ENCODE peak calls at places on chromosomes 6 and 20, in four cellular contexts. H, D, U and T are unnamed samples.

GRCh38 chr20:3218307-3218988 is 9.2 kb downstream of the ITPA start:
- DNase-seq in H (peak; percentile 74), D (no peak), U (peak; percentile 64), T (no peak)

GRCh38 chr6:152071843-152072242 is 264.4 kb downstream of the ESR1 start:
- DNase-seq in H (no peak), D (no peak), U (no peak), T (no peak)

GRCh38 chr6:147910254-147910653 is 401.8 kb downstream of the SAMD5 start:
- DNase-seq in H (no peak), D (no peak), U (no peak), T (no peak)

GRCh38 chr20:1888796-1889463 is 6.3 kb upstream of the SIRPA start:
- DNase-seq in H (no peak), D (no peak), U (no peak), T (peak; percentile 18)

GRCh38 chr20:48801197-48801596 is 26.6 kb downstream of the PREX1 start:
- DNase-seq in H (no peak), D (no peak), U (no peak), T (no peak)

GRCh38 chr6:658244-658643 is 1.3 kb upstream of the HUS1B start:
- DNase-seq in H (no peak), D (peak; percentile 15), U (no peak), T (peak; percentile 58)

GRCh38 chr20:53918949-53919361 is 151.4 kb downstream of the BCAS1 start:
- DNase-seq in H (no peak), D (no peak), U (no peak), T (no peak)

GRCh38 chr20:6178537-6178936 is 55.7 kb upstream of the FERMT1 start:
- DNase-seq in H (no peak), D (peak; percentile 3), U (no peak), T (peak; percentile 13)

GRCh38 chr6:89689732-89690131 is 51.2 kb upstream of the LYRM2 start:
- DNase-seq in H (peak; percentile 34), D (no peak), U (no peak), T (no peak)

GRCh38 chr20:63217706-63218105 is 1.8 kb upstream of the YTHDF1 start:
- DNase-seq in H (no peak), D (no peak), U (no peak), T (no peak)

GRCh38 chr6:163383912-163384311 is 30.6 kb upstream of the QKI start:
- DNase-seq in H (no peak), D (no peak), U (no peak), T (no peak)

GRCh38 chr6:125835221-125835744 is 44.5 kb downstream of the NCOA7 start:
- DNase-seq in H (no peak), D (no peak), U (no peak), T (peak; percentile 77)

GRCh38 chr6:54805077-54805476 is 41.5 kb upstream of the FAM83B start:
- DNase-seq in H (no peak), D (no peak), U (no peak), T (peak; percentile 72)

GRCh38 chr20:60420676-60421229 is 462.5 kb downstream of the CDH26 start:
- DNase-seq in H (no peak), D (no peak), U (no peak), T (no peak)

GRCh38 chr6:158751192-158751591 is 68.0 kb downstream of the EZR start:
- DNase-seq in H (no peak), D (no peak), U (no peak), T (no peak)

GRCh38 chr6:39206250-39206721 is 23.0 kb downstream of the KCNK5 start:
- DNase-seq in H (no peak), D (no peak), U (peak; percentile 43), T (no peak)

GRCh38 chr6:43829470-43829869 is 59.5 kb downstream of the VEGFA start:
- DNase-seq in H (no peak), D (no peak), U (no peak), T (no peak)

GRCh38 chr6:4008324-4009047 is 70.5 kb downstream of the FAM217A start:
- DNase-seq in H (no peak), D (peak; percentile 59), U (no peak), T (peak; percentile 58)

GRCh38 chr6:170049641-170050491 is 241.0 kb downstream of the DLL1 start:
- DNase-seq in H (peak; percentile 92), D (peak; percentile 15), U (peak; percentile 45), T (no peak)

GRCh38 chr6:157898169-157898568 is 75.1 kb downstream of the SNX9 start:
- DNase-seq in H (no peak), D (no peak), U (no peak), T (no peak)

GRCh38 chr20:53865905-53866786 is 204.2 kb downstream of the BCAS1 start:
- DNase-seq in H (peak; percentile 28), D (peak; percentile 27), U (peak; percentile 67), T (no peak)

GRCh38 chr20:4325548-4326187 is 310.3 kb upstream of the RNF24 start:
- DNase-seq in H (peak; percentile 35), D (no peak), U (no peak), T (no peak)

GRCh38 chr20:24746351-24746685 is 202.8 kb upstream of the CST7 start:
- DNase-seq in H (no peak), D (no peak), U (peak; percentile 70), T (no peak)

GRCh38 chr20:24490598-24490997 is 21.2 kb downstream of the SYNDIG1 start:
- DNase-seq in H (no peak), D (no peak), U (no peak), T (no peak)

GRCh38 chr6:35082733-35083403 is 58.3 kb downstream of the TCP11 start:
- DNase-seq in H (no peak), D (no peak), U (no peak), T (no peak)

GRCh38 chr6:46255528-46255927 is 84.7 kb upstream of the ENPP5 start:
- DNase-seq in H (no peak), D (no peak), U (no peak), T (no peak)

GRCh38 chr6:131459005-131459404 is 114.0 kb upstream of the ARG1 start:
- DNase-seq in H (no peak), D (no peak), U (no peak), T (no peak)

GRCh38 chr6:90434096-90434495 is 137.5 kb upstream of the BACH2 start:
- DNase-seq in H (no peak), D (no peak), U (no peak), T (no peak)

GRCh38 chr6:22512716-22513452 is 56.5 kb upstream of the HDGFL1 start:
- DNase-seq in H (no peak), D (peak; percentile 48), U (no peak), T (peak; percentile 61)

GRCh38 chr6:9131616-9132015 is 696.3 kb upstream of the SLC35B3 start:
- DNase-seq in H (no peak), D (no peak), U (peak; percentile 33), T (no peak)

GRCh38 chr6:1917628-1918371 is 308.1 kb downstream of the FOXC1 start:
- DNase-seq in H (no peak), D (peak; percentile 26), U (peak; percentile 41), T (peak; percentile 87)

GRCh38 chr20:37131486-37131885 is 35.7 kb upstream of the RBL1 start:
- DNase-seq in H (no peak), D (no peak), U (no peak), T (no peak)

GRCh38 chr6:42550277-42550676 is 13.6 kb upstream of the UBR2 start:
- DNase-seq in H (no peak), D (no peak), U (no peak), T (no peak)

GRCh38 chr6:17714879-17715860 is 8.4 kb upstream of the NUP153 start:
- DNase-seq in H (no peak), D (peak; percentile 80), U (no peak), T (peak; percentile 60)

GRCh38 chr6:11322252-11322885 is 89.9 kb upstream of the NEDD9 start:
- DNase-seq in H (no peak), D (no peak), U (no peak), T (no peak)

GRCh38 chr6:47420394-47421371 is 56.9 kb upstream of the CD2AP start:
- DNase-seq in H (no peak), D (no peak), U (peak; percentile 23), T (no peak)

GRCh38 chr6:127520061-127520460 is 926 bp upstream of the MTCL3 start:
- DNase-seq in H (no peak), D (no peak), U (no peak), T (no peak)
- H3K4me3 ChIP-seq in H (no peak overlapping the region), D (no peak overlapping the region), U (no peak overlapping the region), T (no peak overlapping the region)

GRCh38 chr6:72621243-72622093 is at the start of gene KCNQ5:
- DNase-seq in H (peak; percentile 21), D (no peak), U (no peak), T (no peak)

GRCh38 chr6:72620866-72621242 is 1.0 kb upstream of the KCNQ5 start:
- DNase-seq in H (no peak), D (no peak), U (peak; percentile 11), T (no peak)

GRCh38 chr6:72617721-72618120 is 4.1 kb upstream of the KCNQ5 start:
- DNase-seq in H (no peak), D (no peak), U (no peak), T (no peak)

GRCh38 chr6:72622094-72622540 is 253 bp downstream of the KCNQ5 start:
- DNase-seq in H (no peak), D (no peak), U (peak; percentile 37), T (no peak)

GRCh38 chr6:72619883-72620696 is 1.8 kb upstream of the KCNQ5 start:
- DNase-seq in H (peak; percentile 28), D (no peak), U (peak; percentile 20), T (peak; percentile 39)
- H3K4me3 ChIP-seq in H (peak overlapping the region; percentile 61), D (peak overlapping the region; percentile 51), U (peak overlapping the region; percentile 11), T (peak overlapping the region; percentile 43)

DNA sequence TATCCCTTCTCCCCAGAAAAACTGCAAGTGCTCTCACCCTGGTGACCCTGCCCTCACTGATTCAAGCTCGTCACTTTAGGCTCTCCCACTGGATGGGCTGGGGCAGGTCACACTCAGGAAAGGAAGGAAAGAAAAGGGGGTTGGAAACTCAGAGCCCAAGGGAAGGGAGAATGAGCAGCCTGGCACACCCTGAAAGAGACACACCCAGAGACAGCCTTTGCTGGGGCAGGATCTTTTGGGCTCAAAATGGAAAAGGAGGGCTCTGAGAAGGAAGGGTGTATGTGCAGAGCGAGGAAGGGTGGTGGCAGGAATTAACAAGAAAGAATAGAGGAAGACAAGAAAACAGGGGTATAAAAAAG is 2.5 kb downstream of the PPP1R18 start:
- DNase-seq in H (no peak), D (no peak), U (no peak), T (no peak)
- H3K4me3 ChIP-seq in H (peak overlapping the region; percentile 94), D (peak overlapping the region; percentile 92), U (no peak overlapping the region), T (peak overlapping the region; percentile 51)

DNA sequence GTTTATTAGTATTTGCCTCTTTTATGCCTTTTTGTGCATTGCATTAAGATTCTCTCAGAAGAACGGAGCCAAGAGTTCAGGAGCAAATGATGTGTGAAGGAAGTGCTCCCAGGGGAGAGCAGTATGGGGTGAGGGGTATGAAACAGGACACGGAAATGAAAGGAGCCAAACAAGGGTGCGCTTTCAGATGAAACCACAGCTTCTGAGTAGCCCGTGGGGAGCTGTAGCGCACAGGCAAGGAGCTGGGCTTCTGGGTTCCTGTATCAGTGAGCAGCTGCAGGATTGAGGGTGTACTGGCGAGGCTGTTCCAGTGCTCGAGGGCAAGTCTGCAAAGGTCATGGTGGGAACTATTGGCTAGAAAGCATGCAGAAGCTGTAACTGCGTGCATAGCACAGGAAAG is 25.4 kb downstream of the ANKEF1 start:
- DNase-seq in H (no peak), D (no peak), U (no peak), T (no peak)
- H3K4me3 ChIP-seq in H (no peak overlapping the region), D (no peak overlapping the region), U (no peak overlapping the region), T (no peak overlapping the region)